ENCODE peak calls at places on chromosomes 13 and 19, in eight cellular contexts. C, Y, F, K, D, E, P and V are unnamed samples.

GRCh38 chr19:11673608-11674041 is 65.1 kb downstream of the ZNF823 start:
- DNase-seq in C (peak), Y (peak), F (peak), K (no peak), D (peak), E (peak), P (no peak), V (peak)

GRCh38 chr13:57739791-57740190 is 108.2 kb downstream of the PCDH17 start:
- DNase-seq in C (no peak), Y (no peak), F (no peak), K (no peak), D (no peak), E (no peak), P (no peak), V (no peak)

GRCh38 chr19:51439021-51439465 is 19.2 kb downstream of the SIGLEC8 start:
- DNase-seq in C (no peak), Y (no peak), F (peak), K (peak), D (no peak), E (no peak), P (no peak), V (no peak)

GRCh38 chr19:13164370-13165090 is 14.3 kb downstream of the IER2 start:
- DNase-seq in C (peak), Y (peak), F (no peak), K (no peak), D (peak), E (peak), P (peak), V (no peak)

GRCh38 chr19:29947871-29948270 is 5.8 kb downstream of the URI1 start:
- DNase-seq in C (no peak), Y (no peak), F (no peak), K (no peak), D (no peak), E (no peak), P (no peak), V (no peak)

GRCh38 chr19:50510121-50510670 is 795 bp downstream of the JOSD2 start:
- DNase-seq in C (no peak), Y (no peak), F (peak), K (no peak), D (peak), E (no peak), P (no peak), V (peak)

GRCh38 chr13:32267836-32268439 is 47.2 kb downstream of the ZAR1L start:
- DNase-seq in C (no peak), Y (no peak), F (no peak), K (no peak), D (no peak), E (peak), P (no peak), V (no peak)

GRCh38 chr19:16078759-16079707 is 2.7 kb downstream of the TPM4 start:
- DNase-seq in C (no peak), Y (peak), F (peak), K (no peak), D (peak), E (peak), P (no peak), V (no peak)

GRCh38 chr13:114068723-114069322 is 63.6 kb downstream of the RASA3 start:
- DNase-seq in C (no peak), Y (no peak), F (peak), K (peak), D (peak), E (no peak), P (no peak), V (peak)

GRCh38 chr19:15812059-15812722 is 3.3 kb downstream of the OR10H1 start:
- DNase-seq in C (no peak), Y (no peak), F (no peak), K (no peak), D (peak), E (no peak), P (no peak), V (no peak)

GRCh38 chr13:106242554-106242953 is 292.9 kb downstream of the EFNB2 start:
- DNase-seq in C (no peak), Y (no peak), F (no peak), K (no peak), D (no peak), E (no peak), P (no peak), V (no peak)

GRCh38 chr13:114135731-114136171 is 3.3 kb upstream of the RASA3 start:
- DNase-seq in C (no peak), Y (no peak), F (no peak), K (no peak), D (no peak), E (no peak), P (no peak), V (no peak)

GRCh38 chr19:18208098-18208951 is 4.5 kb upstream of the RAB3A start:
- DNase-seq in C (no peak), Y (peak), F (peak), K (no peak), D (peak), E (no peak), P (peak), V (no peak)

GRCh38 chr19:10270180-10270615 is 722 bp upstream of the ICAM1 start:
- DNase-seq in C (no peak), Y (no peak), F (no peak), K (peak), D (peak), E (no peak), P (no peak), V (peak)

GRCh38 chr13:77815330-77815729 is 103.3 kb downstream of the EDNRB start:
- DNase-seq in C (no peak), Y (no peak), F (no peak), K (no peak), D (no peak), E (no peak), P (no peak), V (no peak)

GRCh38 chr19:40549007-40549708 is 27.5 kb upstream of the SHKBP1 start:
- DNase-seq in C (no peak), Y (peak), F (peak), K (no peak), D (peak), E (no peak), P (peak), V (peak)

GRCh38 chr19:48319647-48320537 is 5.5 kb upstream of the EMP3 start:
- DNase-seq in C (peak), Y (peak), F (peak), K (no peak), D (peak), E (peak), P (peak), V (peak)

GRCh38 chr13:32650705-32651311 is 64.6 kb downstream of the PDS5B start:
- DNase-seq in C (no peak), Y (peak), F (peak), K (no peak), D (no peak), E (peak), P (peak), V (peak)